ENCODE peak calls at places on chromosome 16, in six cellular contexts. X is stomach, S is AG10803, M is WTC11, D is lower leg skin, J is GM13976. Q is an unnamed sample.

GRCh38 chr16:87571868-87572244 is 30.5 kb upstream of the JPH3 start:
- DNase-seq in X (no peak), S (no peak), M (no peak), D (no peak), J (no peak), Q (no peak)

GRCh38 chr16:28321700-28322411 is 29.5 kb downstream of the SBK1 start:
- DNase-seq in S (peak), M (peak), X (no peak), J (peak), D (no peak), Q (no peak)

GRCh38 chr16:83772806-83773205 is 35.0 kb upstream of the HSBP1 start:
- DNase-seq in D (no peak), J (no peak), M (no peak), S (no peak), X (no peak), Q (no peak)

GRCh38 chr16:27650073-27650701 is 100.2 kb downstream of the KATNIP start:
- DNase-seq in X (no peak), M (no peak), D (no peak), S (no peak), J (no peak), Q (no peak)

GRCh38 chr16:2596747-2597559 is 59.1 kb downstream of the PDPK1 start:
- DNase-seq in M (no peak), D (peak), J (no peak), S (no peak), X (no peak), Q (no peak)

GRCh38 chr16:13041646-13042045 is 140.2 kb downstream of the SHISA9 start:
- DNase-seq in M (no peak), D (no peak), X (no peak), J (no peak), S (no peak), Q (no peak)

GRCh38 chr16:88376053-88376834 is 6.5 kb upstream of the ZNF469 start:
- DNase-seq in M (peak), S (no peak), J (no peak), D (no peak), X (no peak), Q (no peak)

GRCh38 chr16:814974-815373 is 14.4 kb upstream of the GNG13 start:
- DNase-seq in X (no peak), J (no peak), S (peak), D (no peak), M (no peak), Q (no peak)

GRCh38 chr16:79887541-79888540 is 287.3 kb upstream of the MAF start:
- DNase-seq in D (no peak), X (no peak), J (no peak), M (no peak), S (no peak), Q (no peak)

DNA sequence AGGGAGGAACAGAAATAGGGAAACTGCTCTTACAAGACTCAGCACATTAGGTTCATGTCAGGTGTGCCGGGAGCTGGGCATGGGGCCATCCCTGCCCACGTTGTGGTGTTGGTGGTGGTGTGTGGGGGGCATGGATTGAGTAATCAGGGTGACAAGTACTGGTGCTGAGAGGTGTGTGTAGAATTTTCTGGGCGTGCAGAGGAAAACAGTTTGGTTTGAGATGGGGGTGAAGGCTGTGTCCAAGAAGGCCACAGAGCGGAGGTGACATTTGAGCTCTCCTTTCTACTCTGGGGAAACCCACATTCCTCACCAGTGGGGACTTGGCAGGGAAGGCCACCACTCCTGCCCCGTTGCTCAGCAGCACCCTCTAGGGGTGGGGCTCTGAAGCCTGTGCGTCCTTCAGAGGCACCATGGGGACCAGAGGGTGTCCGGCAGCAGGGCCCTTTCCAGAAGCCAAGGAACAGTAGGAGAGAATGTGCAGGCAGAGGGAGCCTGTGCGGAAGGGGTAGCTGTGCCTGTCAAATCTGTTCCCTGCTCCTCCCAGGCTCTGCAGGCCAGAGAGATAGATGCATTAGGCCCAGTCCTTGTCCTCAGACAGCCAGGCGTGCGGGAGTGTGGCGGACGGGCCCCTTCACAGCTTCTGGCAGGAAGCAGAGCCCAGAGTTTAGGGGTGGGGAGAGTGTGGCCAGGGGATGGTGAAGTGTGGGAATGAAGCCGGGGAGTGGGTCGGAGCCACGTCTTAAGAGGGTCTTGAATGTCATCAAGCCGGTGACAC is 48.7 kb upstream of the GSE1 start:
- DNase-seq in D (no peak), J (peak), S (no peak), M (no peak), X (no peak), Q (no peak)
- TF ChIP-seq CTCF in D (no peak), J (peak), S (peak), M (peak), X (no peak), Q (peak)

GRCh38 chr16:14289692-14290340 is 218.7 kb downstream of the MRTFB start:
- DNase-seq in M (peak), X (peak), D (peak), S (peak), J (no peak), Q (no peak)
- TF ChIP-seq CTCF in M (peak), X (no peak), D (no peak), S (peak), J (peak), Q (peak)

GRCh38 chr16:49977427-49977826 is 47.6 kb upstream of the CNEP1R1 start:
- DNase-seq in J (no peak), X (no peak), D (no peak), M (no peak), S (no peak), Q (no peak)
- TF ChIP-seq CTCF in J (no peak), X (no peak), D (no peak), M (no peak), S (no peak), Q (no peak)

GRCh38 chr16:81697886-81698635 is 81.0 kb upstream of the PLCG2 start:
- DNase-seq in X (no peak), S (no peak), J (no peak), D (no peak), M (no peak), Q (no peak)
- TF ChIP-seq CTCF in X (no peak), S (no peak), J (no peak), D (no peak), M (no peak), Q (no peak)

GRCh38 chr16:50876263-50876662 is 134.4 kb downstream of the CYLD start:
- DNase-seq in S (no peak), X (no peak), J (no peak), D (no peak), M (no peak), Q (no peak)
- TF ChIP-seq CTCF in S (no peak), X (no peak), J (no peak), D (no peak), M (no peak), Q (no peak)

DNA sequence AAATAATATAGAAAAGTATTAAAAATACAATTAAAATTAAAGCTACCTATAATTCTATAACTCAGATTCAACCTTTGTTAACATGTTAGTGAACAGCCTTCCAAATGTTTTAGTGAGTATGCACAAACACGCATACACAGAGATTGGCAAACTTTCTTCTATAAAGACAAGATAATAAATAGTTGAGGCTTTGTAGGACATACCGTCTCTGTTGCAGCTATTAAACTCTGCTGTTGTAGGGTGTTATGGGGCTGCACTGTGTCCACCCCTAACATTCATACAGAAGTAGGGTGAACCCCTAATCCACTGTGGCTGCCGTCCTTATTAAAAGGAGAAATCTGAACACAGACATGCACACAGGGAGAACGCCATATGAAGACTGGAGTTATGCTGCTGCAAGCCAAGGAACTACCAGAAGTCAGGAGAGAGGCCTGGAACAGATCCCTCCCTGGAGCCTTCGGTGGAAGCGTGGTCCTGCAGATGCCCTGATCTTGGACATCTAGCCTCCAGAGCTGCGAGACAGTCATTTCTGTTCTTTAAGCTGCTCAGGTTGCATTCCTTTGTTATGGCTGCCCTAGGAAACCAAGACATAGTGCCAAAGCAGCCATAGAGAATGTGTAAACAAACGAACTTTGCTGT is 383.2 kb downstream of the GRIN2A start:
- DNase-seq in M (no peak), X (no peak), J (no peak), S (no peak), D (no peak), Q (no peak)
- TF ChIP-seq CTCF in M (no peak), X (no peak), J (no peak), S (no peak), D (no peak), Q (no peak)

GRCh38 chr16:4572715-4573114 is 16.6 kb downstream of the C16orf96 start:
- DNase-seq in D (no peak), M (no peak), J (peak), S (no peak), X (no peak), Q (no peak)

GRCh38 chr16:4578961-4579530 is 22.9 kb downstream of the C16orf96 start:
- DNase-seq in S (no peak), J (peak), M (no peak), X (no peak), D (no peak), Q (no peak)

GRCh38 chr16:4576008-4576407 is 19.9 kb downstream of the C16orf96 start:
- DNase-seq in J (no peak), X (no peak), M (no peak), D (no peak), S (no peak), Q (no peak)

GRCh38 chr16:4570688-4571321 is 14.7 kb downstream of the C16orf96 start:
- DNase-seq in J (no peak), S (no peak), X (no peak), M (peak), D (no peak), Q (no peak)

GRCh38 chr16:4574919-4575705 is 19.0 kb downstream of the C16orf96 start:
- DNase-seq in X (peak), S (no peak), D (no peak), M (peak), J (peak), Q (no peak)
- TF ChIP-seq CTCF in X (no peak), S (no peak), D (no peak), M (no peak), J (no peak), Q (no peak)

Q was measured in progenitor cell of endocrine pancreas.